ENCODE peak calls at places on chromosomes 12 and 14, in eight cellular contexts. Y, D, W, R, F, S, I and X are unnamed samples.

GRCh38 chr12:12642916-12643315 is 31.2 kb downstream of the CREBL2 start:
- DNase-seq in R (no peak), Y (no peak), I (no peak), S (no peak), D (no peak), W (no peak), F (no peak), X (no peak)

GRCh38 chr12:26658991-26659390 is 174.0 kb downstream of the ITPR2 start:
- DNase-seq in Y (no peak), I (peak), F (no peak), S (no peak), W (no peak), D (peak), R (peak), X (no peak)

GRCh38 chr14:20662968-20663731 is 21.2 kb upstream of the RNASE4 start:
- DNase-seq in D (peak), R (peak), I (peak), F (no peak), W (peak), S (no peak), Y (peak), X (no peak)

GRCh38 chr14:53715390-53715730 is 241.3 kb downstream of the BMP4 start:
- DNase-seq in R (peak), S (no peak), Y (peak), F (no peak), I (peak), W (no peak), D (peak), X (no peak)

GRCh38 chr12:12511895-12512674 is 50.6 kb downstream of the DUSP16 start:
- DNase-seq in W (no peak), D (no peak), I (no peak), F (no peak), S (no peak), R (no peak), Y (peak), X (no peak)

GRCh38 chr14:92737206-92737605 is 11.2 kb downstream of the LGMN start:
- DNase-seq in Y (no peak), W (no peak), R (no peak), F (no peak), S (no peak), I (no peak), D (no peak), X (no peak)

GRCh38 chr12:2251485-2252179 is 198.8 kb downstream of the CACNA1C start:
- DNase-seq in R (peak), W (no peak), D (no peak), Y (no peak), S (no peak), I (no peak), F (no peak), X (no peak)

GRCh38 chr12:124698211-124698997 is 131.0 kb upstream of the NCOR2 start:
- DNase-seq in W (no peak), F (no peak), R (peak), D (peak), S (no peak), Y (no peak), I (peak), X (no peak)

GRCh38 chr12:106170285-106170684 is 31.5 kb upstream of the NUAK1 start:
- DNase-seq in R (peak), F (no peak), I (peak), W (no peak), S (no peak), Y (no peak), D (peak), X (no peak)

GRCh38 chr14:96502621-96503251 is 554 bp downstream of the PAPOLA start:
- DNase-seq in W (no peak), S (no peak), D (peak), F (peak), I (peak), R (peak), Y (peak), X (no peak)

GRCh38 chr12:18751866-18752265 is 13.9 kb downstream of the CAPZA3 start:
- DNase-seq in I (no peak), F (no peak), S (no peak), W (no peak), D (no peak), Y (no peak), R (no peak), X (no peak)

GRCh38 chr12:14836336-14837210 is 6.8 kb downstream of the ART4 start:
- DNase-seq in S (peak), W (no peak), Y (no peak), D (peak), R (peak), I (peak), F (no peak), X (no peak)

GRCh38 chr14:97978336-97978735 is 1181.2 kb downstream of the VRK1 start:
- DNase-seq in W (peak), Y (peak), F (peak), S (no peak), I (no peak), R (no peak), D (peak), X (no peak)

GRCh38 chr12:89731064-89731463 is 22.4 kb upstream of the ATP2B1 start:
- DNase-seq in W (no peak), Y (no peak), I (no peak), D (peak), F (no peak), R (peak), S (no peak), X (no peak)

GRCh38 chr12:71641390-71641789 is 22.3 kb downstream of the ZFC3H1 start:
- DNase-seq in W (no peak), F (no peak), S (no peak), I (no peak), R (no peak), Y (no peak), D (no peak), X (no peak)

GRCh38 chr12:100795193-100796179 is 910 bp downstream of the ANO4 start:
- DNase-seq in Y (no peak), F (no peak), D (no peak), R (no peak), W (no peak), S (no peak), I (no peak), X (no peak)

GRCh38 chr14:51504626-51505025 is 147.1 kb upstream of the FRMD6 start:
- DNase-seq in R (no peak), W (no peak), D (no peak), I (no peak), Y (no peak), S (no peak), F (no peak), X (no peak)

GRCh38 chr14:99650189-99650588 is 5.3 kb downstream of the HHIPL1 start:
- DNase-seq in S (no peak), F (no peak), D (no peak), I (no peak), R (no peak), W (no peak), Y (no peak), X (no peak)

GRCh38 chr12:42372154-42372791 is 46.3 kb downstream of the PPHLN1 start:
- DNase-seq in F (peak), R (peak), I (peak), W (no peak), Y (peak), D (peak), S (no peak), X (no peak)

GRCh38 chr12:122946690-122947271 is 19.5 kb downstream of the ABCB9 start:
- DNase-seq in S (peak), W (peak), Y (peak), F (no peak), D (peak), I (peak), R (peak), X (peak)

GRCh38 chr12:110743571-110744093 is 941 bp upstream of the PPP1CC start:
- DNase-seq in F (peak), W (peak), I (peak), S (no peak), D (peak), Y (no peak), R (no peak), X (peak)

GRCh38 chr12:663293-663871 is at the start of gene NINJ2:
- DNase-seq in S (no peak), D (no peak), I (peak), R (no peak), Y (no peak), W (no peak), F (no peak), X (no peak)

GRCh38 chr12:2960432-2960956 is 1.3 kb downstream of the TEAD4 start:
- DNase-seq in D (peak), R (peak), F (no peak), Y (peak), I (no peak), S (no peak), W (no peak), X (no peak)

GRCh38 chr12:111404362-111405148 is 1.2 kb upstream of the SH2B3 start:
- DNase-seq in Y (peak), R (no peak), I (peak), S (no peak), W (no peak), F (no peak), D (no peak), X (no peak)

GRCh38 chr12:98758331-98758730 is 113.2 kb downstream of the APAF1 start:
- DNase-seq in S (no peak), R (peak), D (peak), W (no peak), I (peak), F (no peak), Y (no peak), X (no peak)

GRCh38 chr12:123532808-123533649 is 490 bp downstream of the RILPL1 start:
- DNase-seq in Y (peak), W (peak), S (no peak), I (peak), R (peak), F (peak), D (peak), X (no peak)

GRCh38 chr12:132323171-132324010 is 6.0 kb downstream of the GALNT9 start:
- DNase-seq in I (peak), F (no peak), S (no peak), W (no peak), Y (no peak), R (no peak), D (no peak), X (no peak)

GRCh38 chr14:32201196-32201815 is 539 bp upstream of the RNU6-7 start:
- DNase-seq in R (peak), Y (peak), D (peak), W (peak), S (no peak), F (peak), I (peak), X (peak)

GRCh38 chr12:56165369-56165768 is 7.2 kb downstream of the MYL6 start:
- DNase-seq in S (no peak), D (peak), I (no peak), R (no peak), W (no peak), F (no peak), Y (no peak), X (no peak)

GRCh38 chr12:95529693-95530225 is 21.5 kb downstream of the USP44 start:
- DNase-seq in S (no peak), F (no peak), D (no peak), Y (no peak), I (peak), W (no peak), R (no peak), X (no peak)

GRCh38 chr12:56266634-56267442 is at the start of gene COQ10A:
- DNase-seq in F (peak), S (peak), W (peak), I (peak), D (peak), R (peak), Y (peak), X (peak)

GRCh38 chr12:19030180-19030579 is 99.4 kb upstream of the PLEKHA5 start:
- DNase-seq in R (no peak), Y (no peak), W (no peak), F (no peak), I (no peak), D (no peak), S (no peak), X (no peak)

GRCh38 chr14:28751467-28752058 is 15.0 kb upstream of the FOXG1 start:
- DNase-seq in D (peak), R (peak), Y (peak), S (no peak), I (peak), F (peak), W (no peak), X (no peak)

GRCh38 chr12:49086116-49086515 is 8.5 kb downstream of the DHH start:
- DNase-seq in I (peak), Y (no peak), W (no peak), D (peak), S (peak), F (no peak), R (peak), X (no peak)

GRCh38 chr12:127280393-127281275 is 986.3 kb upstream of the TMEM132C start:
- DNase-seq in W (peak), S (no peak), F (peak), D (no peak), Y (peak), R (no peak), I (peak), X (no peak)

GRCh38 chr12:108341854-108342847 is 3.0 kb upstream of the CMKLR1 start:
- DNase-seq in S (no peak), R (no peak), Y (no peak), W (no peak), I (no peak), D (no peak), F (no peak), X (no peak)

GRCh38 chr12:11580125-11580751 is 69.2 kb upstream of the ETV6 start:
- DNase-seq in I (peak), F (no peak), D (peak), W (no peak), Y (peak), R (peak), S (peak), X (no peak)

GRCh38 chr12:50934371-50934851 is 17.9 kb upstream of the HIGD1C start:
- DNase-seq in R (no peak), F (no peak), Y (no peak), W (no peak), S (no peak), I (peak), D (peak), X (no peak)

GRCh38 chr12:113325938-113326337 is 9.0 kb downstream of the SLC8B1 start:
- DNase-seq in F (no peak), S (peak), D (peak), R (peak), Y (no peak), I (peak), W (peak), X (no peak)

DNA sequence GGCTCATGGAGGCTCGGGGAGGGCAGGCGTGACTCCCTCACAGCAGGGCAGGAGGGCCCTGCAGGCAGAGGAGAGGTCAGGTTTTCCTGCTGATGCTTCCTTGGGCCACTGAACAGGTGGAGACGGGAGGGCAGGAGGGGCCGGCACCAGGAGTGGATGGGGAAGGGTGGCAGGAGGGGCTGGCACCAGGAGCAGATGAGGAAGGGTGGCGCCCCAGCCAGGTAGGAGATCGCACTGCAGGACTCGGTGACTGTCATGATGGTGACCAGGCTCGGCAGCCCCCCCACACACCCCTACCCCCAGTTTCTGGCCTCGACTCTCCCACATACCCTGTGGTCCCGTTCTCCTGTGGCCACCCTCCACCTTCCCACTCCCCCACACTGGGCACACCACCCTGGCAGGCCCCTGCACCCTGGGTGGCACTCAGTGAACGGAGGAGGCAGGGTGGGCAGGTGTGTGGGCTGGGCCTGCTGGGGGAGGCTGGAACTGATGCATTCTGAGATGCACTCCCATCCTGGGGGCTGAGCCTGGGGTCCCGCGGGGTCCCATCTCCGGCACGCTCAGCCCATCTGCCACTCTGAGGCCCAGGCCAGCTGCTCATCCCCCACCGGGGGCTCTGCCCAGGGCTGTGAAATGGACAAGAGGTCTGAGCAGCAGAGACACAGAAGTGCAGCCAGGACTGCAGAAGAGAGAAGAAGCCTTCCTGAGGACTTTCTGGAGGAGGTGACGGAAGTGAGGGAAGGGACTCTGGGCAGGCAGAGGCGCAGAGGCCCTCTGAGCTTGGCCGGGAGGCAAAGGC is 2.8 kb downstream of the NUDT14 start:
- DNase-seq in R (no peak), W (no peak), D (no peak), F (no peak), S (no peak), Y (no peak), I (no peak), X (no peak)
- TF ChIP-seq CTCF in R (no peak), W (no peak), D (no peak), F (no peak), S (no peak), Y (no peak), I (no peak), X (no peak)

GRCh38 chr14:56290195-56290594 is 172.0 kb downstream of the PELI2 start:
- DNase-seq in Y (no peak), S (no peak), W (no peak), I (no peak), F (no peak), D (no peak), R (no peak), X (no peak)

GRCh38 chr14:56297449-56297848 is 179.2 kb downstream of the PELI2 start:
- DNase-seq in R (no peak), S (no peak), I (no peak), Y (no peak), D (no peak), W (no peak), F (no peak), X (no peak)

GRCh38 chr14:56293506-56293905 is 175.3 kb downstream of the PELI2 start:
- DNase-seq in F (no peak), W (no peak), D (no peak), S (no peak), R (no peak), Y (no peak), I (no peak), X (no peak)

GRCh38 chr14:56295743-56296142 is 177.5 kb downstream of the PELI2 start:
- DNase-seq in R (no peak), Y (no peak), S (no peak), F (no peak), W (no peak), I (no peak), D (no peak), X (no peak)

DNA sequence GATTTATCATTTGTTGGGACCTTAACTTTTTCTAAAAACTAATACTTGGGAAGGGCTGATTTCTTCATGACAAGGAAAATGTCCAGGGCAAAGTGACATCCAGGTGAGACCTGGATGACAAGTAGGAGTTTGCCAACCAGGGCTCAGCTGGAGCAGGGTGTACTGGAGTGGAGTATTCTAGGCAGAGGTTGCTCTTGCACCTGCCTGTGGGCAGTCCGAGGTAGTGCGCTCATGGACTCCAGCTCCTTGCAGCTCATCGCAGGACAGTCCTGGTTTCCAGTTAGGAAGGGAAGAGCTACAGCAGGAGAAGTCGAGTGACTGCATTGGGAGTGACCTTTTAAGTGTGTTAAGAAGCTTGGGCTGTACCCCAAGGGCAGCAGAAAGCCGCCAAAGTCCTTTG is 175.9 kb downstream of the PELI2 start:
- DNase-seq in R (no peak), F (no peak), I (no peak), Y (peak), D (no peak), W (no peak), S (no peak), X (no peak)
- TF ChIP-seq CTCF in R (peak), F (peak), I (peak), Y (no peak), D (no peak), W (no peak), S (no peak), X (no peak)

DNA sequence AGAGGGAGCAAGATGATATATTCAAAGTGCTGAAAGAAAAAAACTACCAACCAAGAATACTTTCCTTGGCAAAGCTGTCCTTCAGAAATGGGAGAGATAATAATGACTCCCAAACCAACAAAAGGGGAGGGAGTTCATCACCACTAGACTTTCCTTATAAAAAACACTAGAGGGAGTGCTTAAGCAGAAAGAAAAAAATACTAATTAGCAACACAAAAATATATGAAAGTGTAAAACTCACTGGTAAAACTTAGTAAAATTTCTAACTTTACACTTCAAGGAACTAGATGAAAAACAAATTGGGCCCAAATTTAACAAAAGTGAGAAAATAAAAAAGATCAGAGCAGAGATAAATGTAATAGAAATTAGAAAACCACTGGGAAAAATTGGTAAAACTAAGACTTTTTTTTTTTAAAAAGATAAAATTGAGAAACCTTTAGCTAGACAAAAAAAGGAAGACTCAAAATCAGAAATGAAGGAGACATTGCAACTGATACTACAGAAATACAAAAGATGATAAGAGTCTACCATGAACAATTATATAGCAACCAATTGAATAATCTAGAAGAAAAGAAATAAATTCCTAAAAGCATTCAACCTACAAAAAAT is 60.4 kb upstream of the FAR2 start:
- DNase-seq in W (no peak), D (peak), F (no peak), S (no peak), I (peak), R (peak), Y (no peak), X (no peak)
- TF ChIP-seq CTCF in W (peak), D (peak), F (peak), S (peak), I (peak), R (peak), Y (peak), X (no peak)

GRCh38 chr12:91983935-91984334 is 161.7 kb downstream of the BTG1 start:
- DNase-seq in S (no peak), Y (no peak), W (no peak), R (no peak), F (no peak), I (no peak), D (no peak), X (no peak)

GRCh38 chr12:91984571-91984970 is 161.1 kb downstream of the BTG1 start:
- DNase-seq in R (peak), S (peak), Y (no peak), F (no peak), I (no peak), D (peak), W (no peak), X (no peak)

GRCh38 chr12:91986084-91986483 is 159.6 kb downstream of the BTG1 start:
- DNase-seq in Y (no peak), F (no peak), R (peak), W (no peak), D (peak), I (no peak), S (no peak), X (no peak)

GRCh38 chr12:91982946-91983345 is 162.7 kb downstream of the BTG1 start:
- DNase-seq in I (no peak), F (no peak), Y (no peak), S (no peak), W (no peak), D (no peak), R (peak), X (no peak)

GRCh38 chr12:91985002-91985767 is 160.5 kb downstream of the BTG1 start:
- DNase-seq in F (no peak), D (peak), S (peak), I (peak), R (peak), W (no peak), Y (no peak), X (no peak)
- TF ChIP-seq CTCF in F (no peak), D (no peak), S (no peak), I (no peak), R (no peak), W (no peak), Y (no peak), X (no peak)